ENCODE peak calls at places on chromosomes 3 and 15, in seven cellular contexts. One of them, this sample, is unnamed.

GRCh38 chr15:77513226-77513625 is 92.5 kb downstream of the HMG20A start:
- DNase-seq in GM12878: no peak
- DNase-seq in K562: no peak
- DNase-seq in H1: no peak
- DNase-seq in SK-N-SH: no peak
- DNase-seq in HepG2: no peak
- DNase-seq in HCT116: no peak
- DNase-seq in this sample: no peak

GRCh38 chr15:42688301-42688700 is 48.6 kb downstream of the CDAN1 start:
- DNase-seq in GM12878: no peak
- DNase-seq in HepG2: no peak
- DNase-seq in HCT116: no peak
- DNase-seq in SK-N-SH: no peak
- DNase-seq in H1: no peak
- DNase-seq in K562: no peak
- DNase-seq in this sample: no peak

GRCh38 chr3:185330238-185330637 is 32.7 kb upstream of the MAP3K13 start:
- DNase-seq in HCT116: no peak
- DNase-seq in K562: no peak
- DNase-seq in H1: no peak
- DNase-seq in HepG2: no peak
- DNase-seq in SK-N-SH: no peak
- DNase-seq in GM12878: no peak
- DNase-seq in this sample: no peak

GRCh38 chr3:129481783-129482332 is 41.8 kb downstream of the IFT122 start:
- DNase-seq in SK-N-SH: peak
- DNase-seq in H1: no peak
- DNase-seq in K562: peak
- DNase-seq in HepG2: no peak
- DNase-seq in GM12878: no peak
- DNase-seq in HCT116: no peak
- DNase-seq in this sample: no peak

GRCh38 chr3:52385157-52385556 is 59.7 kb downstream of the SEMA3G start:
- DNase-seq in SK-N-SH: peak
- DNase-seq in GM12878: no peak
- DNase-seq in K562: peak
- DNase-seq in H1: peak
- DNase-seq in HepG2: peak
- DNase-seq in HCT116: peak
- DNase-seq in this sample: peak

GRCh38 chr3:107347717-107348116 is 29.5 kb upstream of the CCDC54 start:
- DNase-seq in HCT116: no peak
- DNase-seq in HepG2: peak
- DNase-seq in GM12878: no peak
- DNase-seq in K562: no peak
- DNase-seq in H1: no peak
- DNase-seq in SK-N-SH: no peak
- DNase-seq in this sample: no peak

GRCh38 chr3:141401095-141401494 is 32.8 kb downstream of the ZBTB38 start:
- DNase-seq in HepG2: no peak
- DNase-seq in GM12878: no peak
- DNase-seq in H1: no peak
- DNase-seq in SK-N-SH: no peak
- DNase-seq in HCT116: no peak
- DNase-seq in K562: no peak
- DNase-seq in this sample: no peak

GRCh38 chr3:108312656-108313055 is 16.3 kb downstream of the HHLA2 start:
- DNase-seq in GM12878: no peak
- DNase-seq in K562: no peak
- DNase-seq in H1: no peak
- DNase-seq in HepG2: no peak
- DNase-seq in SK-N-SH: no peak
- DNase-seq in HCT116: no peak
- DNase-seq in this sample: no peak

DNA sequence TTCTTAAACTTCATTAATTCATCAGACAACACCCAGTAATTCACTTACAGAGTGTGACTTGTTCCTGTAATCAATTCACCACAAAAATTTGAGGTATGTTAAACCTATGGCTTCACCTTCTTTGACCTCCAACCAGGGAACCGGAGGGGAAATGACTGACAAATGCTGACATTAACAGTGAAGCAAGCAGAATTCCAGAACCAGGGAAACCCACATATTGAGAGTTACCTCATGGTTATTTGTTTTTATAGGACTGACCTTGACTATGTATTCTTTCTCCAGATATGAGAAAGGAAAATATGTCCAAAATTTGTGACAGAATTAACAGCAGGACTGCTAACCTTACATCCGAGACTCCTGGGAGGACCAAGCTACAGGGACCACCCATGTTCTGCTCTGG is 2.7 kb downstream of the P3H2 start:
- DNase-seq in HCT116: no peak
- DNase-seq in GM12878: no peak
- DNase-seq in K562: no peak
- DNase-seq in H1: no peak
- DNase-seq in SK-N-SH: no peak
- DNase-seq in HepG2: no peak
- DNase-seq in this sample: no peak
- TF ChIP-seq JUND in HCT116: no peak
- TF ChIP-seq JUND in GM12878: no peak
- TF ChIP-seq JUND in K562: no peak
- TF ChIP-seq JUND in H1: no peak
- TF ChIP-seq JUND in SK-N-SH: no peak
- TF ChIP-seq JUND in HepG2: no peak
- TF ChIP-seq JUND in this sample: no peak

GRCh38 chr15:25863067-25863967 is at the start of gene ATP10A:
- DNase-seq in H1: no peak
- DNase-seq in HCT116: no peak
- DNase-seq in SK-N-SH: peak
- DNase-seq in HepG2: no peak
- DNase-seq in GM12878: no peak
- DNase-seq in K562: no peak
- DNase-seq in this sample: peak
- TF ChIP-seq JUND in H1: no peak
- TF ChIP-seq JUND in HCT116: no peak
- TF ChIP-seq JUND in SK-N-SH: no peak
- TF ChIP-seq JUND in HepG2: no peak
- TF ChIP-seq JUND in GM12878: no peak
- TF ChIP-seq JUND in K562: no peak
- TF ChIP-seq JUND in this sample: no peak

DNA sequence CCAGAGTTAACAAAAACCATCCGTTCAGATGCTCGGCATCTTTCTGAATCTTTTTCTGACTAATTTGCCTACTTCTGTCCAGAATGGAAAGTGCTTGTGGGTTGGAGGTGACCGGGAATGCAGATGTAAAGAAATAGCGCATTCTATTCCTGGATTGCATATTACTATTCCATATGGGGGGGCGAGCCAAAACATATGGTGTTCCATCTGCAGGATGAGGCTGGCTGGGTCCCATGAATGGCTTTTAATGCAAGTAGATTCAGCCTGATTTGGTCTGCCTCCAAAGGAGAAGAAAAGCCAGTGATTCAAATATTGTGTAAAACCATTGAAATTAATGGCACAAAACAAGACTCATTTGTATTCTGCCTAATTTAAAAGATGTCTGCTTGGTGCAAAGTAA is 98.9 kb downstream of the ST8SIA2 start:
- DNase-seq in K562: no peak
- DNase-seq in GM12878: no peak
- DNase-seq in HepG2: no peak
- DNase-seq in H1: no peak
- DNase-seq in SK-N-SH: no peak
- DNase-seq in HCT116: no peak
- DNase-seq in this sample: no peak
- TF ChIP-seq JUND in K562: no peak
- TF ChIP-seq JUND in GM12878: no peak
- TF ChIP-seq JUND in HepG2: no peak
- TF ChIP-seq JUND in H1: no peak
- TF ChIP-seq JUND in SK-N-SH: no peak
- TF ChIP-seq JUND in HCT116: no peak
- TF ChIP-seq JUND in this sample: no peak

GRCh38 chr15:100466073-100466472 is 62.7 kb downstream of the CERS3 start:
- DNase-seq in GM12878: no peak
- DNase-seq in HCT116: no peak
- DNase-seq in H1: no peak
- DNase-seq in HepG2: no peak
- DNase-seq in SK-N-SH: no peak
- DNase-seq in K562: no peak
- DNase-seq in this sample: no peak

GRCh38 chr15:100464256-100464655 is 64.5 kb downstream of the CERS3 start:
- DNase-seq in SK-N-SH: no peak
- DNase-seq in H1: no peak
- DNase-seq in HCT116: no peak
- DNase-seq in GM12878: no peak
- DNase-seq in HepG2: no peak
- DNase-seq in K562: no peak
- DNase-seq in this sample: peak

GRCh38 chr15:100472015-100472414 is 56.7 kb downstream of the CERS3 start:
- DNase-seq in GM12878: no peak
- DNase-seq in H1: no peak
- DNase-seq in HCT116: no peak
- DNase-seq in SK-N-SH: no peak
- DNase-seq in HepG2: no peak
- DNase-seq in K562: no peak
- DNase-seq in this sample: no peak

GRCh38 chr15:100464895-100465294 is 63.9 kb downstream of the CERS3 start:
- DNase-seq in K562: no peak
- DNase-seq in HCT116: no peak
- DNase-seq in H1: no peak
- DNase-seq in HepG2: no peak
- DNase-seq in GM12878: no peak
- DNase-seq in SK-N-SH: no peak
- DNase-seq in this sample: no peak

DNA sequence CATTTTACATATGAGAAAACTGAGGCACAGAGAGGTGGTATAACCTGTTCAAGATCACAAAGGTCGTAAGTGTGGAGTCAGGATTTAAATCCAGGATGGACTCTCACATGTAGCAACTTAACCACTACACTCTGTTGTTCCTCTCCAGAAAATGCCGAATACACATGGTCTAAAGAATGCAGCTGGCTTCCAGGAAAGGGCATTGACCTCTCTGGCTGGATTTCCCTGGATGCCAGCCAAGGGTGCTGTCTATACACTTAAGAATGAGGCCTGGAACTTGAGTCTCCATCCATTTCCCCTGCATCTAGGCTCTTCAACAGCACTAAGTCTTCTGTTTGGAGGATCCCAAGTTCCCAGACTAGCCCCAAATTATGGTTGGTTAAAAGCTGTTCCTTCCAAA is 60.5 kb downstream of the CERS3 start:
- DNase-seq in H1: no peak
- DNase-seq in SK-N-SH: no peak
- DNase-seq in HepG2: no peak
- DNase-seq in K562: no peak
- DNase-seq in HCT116: no peak
- DNase-seq in GM12878: no peak
- DNase-seq in this sample: peak
- TF ChIP-seq JUND in H1: no peak
- TF ChIP-seq JUND in SK-N-SH: no peak
- TF ChIP-seq JUND in HepG2: no peak
- TF ChIP-seq JUND in K562: no peak
- TF ChIP-seq JUND in HCT116: no peak
- TF ChIP-seq JUND in GM12878: no peak
- TF ChIP-seq JUND in this sample: no peak

DNA sequence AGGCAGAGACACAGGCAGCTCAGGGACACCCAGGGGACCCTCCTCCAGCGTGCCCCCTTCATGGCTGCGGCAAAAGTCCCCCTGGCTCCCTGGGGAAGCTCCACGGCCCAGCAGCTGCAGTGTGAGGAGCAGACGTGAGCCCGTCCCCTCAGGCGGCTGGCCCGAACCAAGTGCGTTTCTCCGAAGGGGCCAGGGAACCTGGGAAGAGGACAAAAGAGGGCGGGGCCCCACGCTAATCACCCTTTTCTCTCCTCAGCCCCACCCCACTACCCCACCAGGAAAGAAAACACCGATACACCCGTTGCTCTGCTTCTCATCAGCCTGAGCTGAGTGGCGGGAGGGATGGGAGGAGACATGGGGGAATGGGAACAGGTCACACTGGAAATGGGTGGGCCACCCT is at the start of gene MUC4:
- DNase-seq in HepG2: no peak
- DNase-seq in HCT116: no peak
- DNase-seq in H1: no peak
- DNase-seq in K562: peak
- DNase-seq in GM12878: no peak
- DNase-seq in SK-N-SH: no peak
- DNase-seq in this sample: no peak
- TF ChIP-seq JUND in HepG2: no peak
- TF ChIP-seq JUND in HCT116: no peak
- TF ChIP-seq JUND in H1: no peak
- TF ChIP-seq JUND in K562: peak
- TF ChIP-seq JUND in GM12878: no peak
- TF ChIP-seq JUND in SK-N-SH: no peak
- TF ChIP-seq JUND in this sample: no peak

DNA sequence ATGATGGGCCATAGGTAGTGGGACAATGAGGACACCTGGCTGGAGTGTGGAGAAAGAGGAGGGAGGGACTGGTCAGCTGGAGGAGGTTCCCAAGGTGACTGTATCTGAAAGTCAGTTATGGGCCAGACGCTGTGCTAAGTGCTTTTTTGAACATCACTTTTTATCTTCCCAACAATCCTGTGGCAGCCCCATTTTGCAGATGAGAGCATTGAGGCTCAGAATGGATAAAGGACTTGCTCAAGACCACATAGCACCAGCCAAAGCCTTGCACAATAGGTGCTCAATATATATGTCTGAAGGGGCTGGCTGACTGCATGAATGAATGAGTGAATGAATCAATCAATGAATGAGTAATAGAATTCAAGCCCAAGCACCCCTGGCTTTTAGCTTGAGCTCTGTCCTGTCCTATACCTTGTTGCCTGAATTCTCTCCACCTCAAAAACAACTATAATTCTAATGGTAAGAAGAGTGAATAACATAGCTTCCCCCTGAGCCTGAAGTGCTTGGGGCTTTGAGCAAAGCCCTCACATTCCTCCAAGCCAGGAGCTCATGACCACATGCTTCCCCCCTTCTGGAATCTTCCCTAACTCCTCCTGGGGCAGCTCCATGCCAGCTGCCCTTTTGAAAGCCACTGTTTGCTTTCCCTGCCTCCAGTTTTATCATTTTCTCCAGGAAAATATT is 150.9 kb downstream of the RPLP1 start:
- DNase-seq in H1: no peak
- DNase-seq in K562: no peak
- DNase-seq in HepG2: no peak
- DNase-seq in HCT116: no peak
- DNase-seq in GM12878: no peak
- DNase-seq in SK-N-SH: no peak
- DNase-seq in this sample: no peak
- TF ChIP-seq JUND in H1: no peak
- TF ChIP-seq JUND in K562: no peak
- TF ChIP-seq JUND in HepG2: no peak
- TF ChIP-seq JUND in HCT116: no peak
- TF ChIP-seq JUND in GM12878: no peak
- TF ChIP-seq JUND in SK-N-SH: no peak
- TF ChIP-seq JUND in this sample: no peak